ENCODE peak calls at places on chromosomes 16 and 17, in six cellular contexts. One of them, this sample, is unnamed.

GRCh38 chr17:6072157-6072556 is 2.0 kb downstream of the WSCD1 start:
- DNase-seq in nephron progenitor cell: no peak
- DNase-seq in HL-60: no peak
- DNase-seq in transverse colon: no peak
- DNase-seq in GM12864: no peak
- DNase-seq in fibroblast of pulmonary artery: no peak
- DNase-seq in this sample: peak

GRCh38 chr17:29045734-29046133 is 2.8 kb downstream of the PIPOX start:
- DNase-seq in GM12864: no peak
- DNase-seq in transverse colon: no peak
- DNase-seq in nephron progenitor cell: no peak
- DNase-seq in HL-60: no peak
- DNase-seq in fibroblast of pulmonary artery: no peak
- DNase-seq in this sample: no peak

GRCh38 chr16:27318399-27319256 is 4.9 kb downstream of the IL4R start:
- DNase-seq in fibroblast of pulmonary artery: peak
- DNase-seq in HL-60: peak
- DNase-seq in GM12864: peak
- DNase-seq in transverse colon: peak
- DNase-seq in nephron progenitor cell: no peak
- DNase-seq in this sample: peak

GRCh38 chr17:62882878-62883277 is 74.8 kb upstream of the MARCHF10 start:
- DNase-seq in GM12864: no peak
- DNase-seq in HL-60: peak
- DNase-seq in transverse colon: no peak
- DNase-seq in fibroblast of pulmonary artery: peak
- DNase-seq in nephron progenitor cell: no peak
- DNase-seq in this sample: no peak

GRCh38 chr17:78764871-78765270 is 17.2 kb downstream of the CYTH1 start:
- DNase-seq in nephron progenitor cell: no peak
- DNase-seq in fibroblast of pulmonary artery: no peak
- DNase-seq in GM12864: no peak
- DNase-seq in transverse colon: no peak
- DNase-seq in HL-60: no peak
- DNase-seq in this sample: no peak

GRCh38 chr17:80732268-80732667 is 187.6 kb downstream of the RPTOR start:
- DNase-seq in nephron progenitor cell: no peak
- DNase-seq in fibroblast of pulmonary artery: no peak
- DNase-seq in transverse colon: no peak
- DNase-seq in GM12864: no peak
- DNase-seq in HL-60: no peak
- DNase-seq in this sample: no peak

GRCh38 chr16:84005391-84005790 is 37.2 kb downstream of the SLC38A8 start:
- DNase-seq in fibroblast of pulmonary artery: no peak
- DNase-seq in transverse colon: no peak
- DNase-seq in HL-60: no peak
- DNase-seq in GM12864: no peak
- DNase-seq in nephron progenitor cell: no peak
- DNase-seq in this sample: no peak

GRCh38 chr17:74453665-74454196 is 12.7 kb upstream of the CD300A start:
- DNase-seq in fibroblast of pulmonary artery: no peak
- DNase-seq in nephron progenitor cell: no peak
- DNase-seq in transverse colon: no peak
- DNase-seq in GM12864: no peak
- DNase-seq in HL-60: peak
- DNase-seq in this sample: no peak

GRCh38 chr17:33858682-33859081 is 396.4 kb upstream of the CCL2 start:
- DNase-seq in HL-60: no peak
- DNase-seq in fibroblast of pulmonary artery: no peak
- DNase-seq in transverse colon: no peak
- DNase-seq in nephron progenitor cell: no peak
- DNase-seq in GM12864: no peak
- DNase-seq in this sample: no peak

GRCh38 chr16:70681382-70682238 is 4.2 kb downstream of the MTSS2 start:
- DNase-seq in GM12864: no peak
- DNase-seq in fibroblast of pulmonary artery: no peak
- DNase-seq in nephron progenitor cell: no peak
- DNase-seq in transverse colon: no peak
- DNase-seq in HL-60: no peak
- DNase-seq in this sample: no peak

GRCh38 chr17:5209396-5209795 is 17.7 kb upstream of the ZNF594 start:
- DNase-seq in HL-60: no peak
- DNase-seq in nephron progenitor cell: no peak
- DNase-seq in GM12864: no peak
- DNase-seq in transverse colon: no peak
- DNase-seq in fibroblast of pulmonary artery: no peak
- DNase-seq in this sample: no peak

GRCh38 chr17:79009397-79010303 is at the start of gene CANT1:
- DNase-seq in GM12864: peak
- DNase-seq in nephron progenitor cell: peak
- DNase-seq in fibroblast of pulmonary artery: peak
- DNase-seq in transverse colon: peak
- DNase-seq in HL-60: peak
- DNase-seq in this sample: peak

GRCh38 chr17:50514388-50514787 is 6.1 kb downstream of the MYCBPAP start:
- DNase-seq in fibroblast of pulmonary artery: no peak
- DNase-seq in HL-60: no peak
- DNase-seq in GM12864: no peak
- DNase-seq in nephron progenitor cell: no peak
- DNase-seq in transverse colon: no peak
- DNase-seq in this sample: no peak

GRCh38 chr17:751269-752001 is 629 bp downstream of the GEMIN4 start:
- DNase-seq in transverse colon: peak
- DNase-seq in GM12864: no peak
- DNase-seq in nephron progenitor cell: no peak
- DNase-seq in HL-60: peak
- DNase-seq in fibroblast of pulmonary artery: peak
- DNase-seq in this sample: peak

GRCh38 chr16:81630632-81631026 is 148.5 kb upstream of the PLCG2 start:
- DNase-seq in fibroblast of pulmonary artery: no peak
- DNase-seq in nephron progenitor cell: no peak
- DNase-seq in transverse colon: no peak
- DNase-seq in HL-60: no peak
- DNase-seq in GM12864: no peak
- DNase-seq in this sample: no peak

GRCh38 chr17:62780273-62780672 is 27.8 kb downstream of the MARCHF10 start:
- DNase-seq in nephron progenitor cell: no peak
- DNase-seq in GM12864: no peak
- DNase-seq in transverse colon: no peak
- DNase-seq in HL-60: no peak
- DNase-seq in fibroblast of pulmonary artery: no peak
- DNase-seq in this sample: peak

GRCh38 chr16:55543470-55543869 is 23.0 kb upstream of the CAPNS2 start:
- DNase-seq in HL-60: no peak
- DNase-seq in GM12864: no peak
- DNase-seq in nephron progenitor cell: no peak
- DNase-seq in transverse colon: no peak
- DNase-seq in fibroblast of pulmonary artery: peak
- DNase-seq in this sample: peak

GRCh38 chr17:2415081-2415480 is 14.2 kb upstream of the MNT start:
- DNase-seq in fibroblast of pulmonary artery: no peak
- DNase-seq in GM12864: no peak
- DNase-seq in HL-60: no peak
- DNase-seq in transverse colon: no peak
- DNase-seq in nephron progenitor cell: no peak
- DNase-seq in this sample: no peak

GRCh38 chr16:75475420-75475847 is 10.9 kb upstream of the TMEM170A start:
- DNase-seq in transverse colon: no peak
- DNase-seq in nephron progenitor cell: no peak
- DNase-seq in HL-60: no peak
- DNase-seq in GM12864: no peak
- DNase-seq in fibroblast of pulmonary artery: no peak
- DNase-seq in this sample: no peak

GRCh38 chr17:54956802-54957201 is 11.7 kb downstream of the COX11 start:
- DNase-seq in fibroblast of pulmonary artery: no peak
- DNase-seq in HL-60: no peak
- DNase-seq in GM12864: no peak
- DNase-seq in transverse colon: no peak
- DNase-seq in nephron progenitor cell: no peak
- DNase-seq in this sample: no peak

GRCh38 chr17:48632579-48633265 is 6.6 kb upstream of the HOXB9 start:
- DNase-seq in transverse colon: no peak
- DNase-seq in nephron progenitor cell: peak
- DNase-seq in fibroblast of pulmonary artery: no peak
- DNase-seq in GM12864: no peak
- DNase-seq in HL-60: no peak
- DNase-seq in this sample: no peak

GRCh38 chr17:76014100-76014924 is 12.8 kb downstream of the EVPL start:
- DNase-seq in fibroblast of pulmonary artery: peak
- DNase-seq in transverse colon: peak
- DNase-seq in HL-60: peak
- DNase-seq in nephron progenitor cell: peak
- DNase-seq in GM12864: peak
- DNase-seq in this sample: peak

GRCh38 chr17:18184143-18185007 is 747 bp downstream of the ALKBH5 start:
- DNase-seq in GM12864: no peak
- DNase-seq in fibroblast of pulmonary artery: peak
- DNase-seq in transverse colon: peak
- DNase-seq in nephron progenitor cell: peak
- DNase-seq in HL-60: peak
- DNase-seq in this sample: no peak

GRCh38 chr16:28863929-28864886 is 565 bp downstream of the SH2B1 start:
- DNase-seq in GM12864: no peak
- DNase-seq in fibroblast of pulmonary artery: peak
- DNase-seq in nephron progenitor cell: peak
- DNase-seq in HL-60: peak
- DNase-seq in transverse colon: peak
- DNase-seq in this sample: peak

GRCh38 chr16:85545227-85545818 is 67.8 kb upstream of the GSE1 start:
- DNase-seq in fibroblast of pulmonary artery: no peak
- DNase-seq in HL-60: no peak
- DNase-seq in transverse colon: no peak
- DNase-seq in GM12864: no peak
- DNase-seq in nephron progenitor cell: no peak
- DNase-seq in this sample: no peak

GRCh38 chr17:3600529-3601205 is 8.5 kb downstream of the TRPV1 start:
- DNase-seq in transverse colon: no peak
- DNase-seq in GM12864: no peak
- DNase-seq in fibroblast of pulmonary artery: no peak
- DNase-seq in nephron progenitor cell: no peak
- DNase-seq in HL-60: no peak
- DNase-seq in this sample: no peak

GRCh38 chr17:3603870-3604259 is 5.3 kb downstream of the TRPV1 start:
- DNase-seq in HL-60: no peak
- DNase-seq in transverse colon: no peak
- DNase-seq in GM12864: no peak
- DNase-seq in fibroblast of pulmonary artery: no peak
- DNase-seq in nephron progenitor cell: no peak
- DNase-seq in this sample: no peak

GRCh38 chr17:3603119-3603869 is 5.9 kb downstream of the TRPV1 start:
- DNase-seq in nephron progenitor cell: no peak
- DNase-seq in transverse colon: no peak
- DNase-seq in HL-60: no peak
- DNase-seq in GM12864: no peak
- DNase-seq in fibroblast of pulmonary artery: peak
- DNase-seq in this sample: peak

GRCh38 chr17:3598078-3598477 is 11.1 kb downstream of the TRPV1 start:
- DNase-seq in HL-60: no peak
- DNase-seq in nephron progenitor cell: peak
- DNase-seq in fibroblast of pulmonary artery: no peak
- DNase-seq in GM12864: no peak
- DNase-seq in transverse colon: no peak
- DNase-seq in this sample: no peak

GRCh38 chr17:3602499-3602898 is 6.7 kb downstream of the TRPV1 start:
- DNase-seq in transverse colon: no peak
- DNase-seq in nephron progenitor cell: peak
- DNase-seq in fibroblast of pulmonary artery: peak
- DNase-seq in GM12864: peak
- DNase-seq in HL-60: peak
- DNase-seq in this sample: peak
- TF ChIP-seq CTCF in transverse colon: peak
- TF ChIP-seq CTCF in nephron progenitor cell: peak
- TF ChIP-seq CTCF in fibroblast of pulmonary artery: peak
- TF ChIP-seq CTCF in GM12864: peak
- TF ChIP-seq CTCF in HL-60: peak
- TF ChIP-seq CTCF in this sample: peak

GRCh38 chr17:81991684-81992513 is 14.5 kb downstream of the ASPSCR1 start:
- DNase-seq in HL-60: no peak
- DNase-seq in transverse colon: peak
- DNase-seq in GM12864: no peak
- DNase-seq in fibroblast of pulmonary artery: peak
- DNase-seq in nephron progenitor cell: peak
- DNase-seq in this sample: peak
- TF ChIP-seq CTCF in HL-60: no peak
- TF ChIP-seq CTCF in transverse colon: no peak
- TF ChIP-seq CTCF in GM12864: no peak
- TF ChIP-seq CTCF in fibroblast of pulmonary artery: no peak
- TF ChIP-seq CTCF in nephron progenitor cell: no peak
- TF ChIP-seq CTCF in this sample: no peak

DNA sequence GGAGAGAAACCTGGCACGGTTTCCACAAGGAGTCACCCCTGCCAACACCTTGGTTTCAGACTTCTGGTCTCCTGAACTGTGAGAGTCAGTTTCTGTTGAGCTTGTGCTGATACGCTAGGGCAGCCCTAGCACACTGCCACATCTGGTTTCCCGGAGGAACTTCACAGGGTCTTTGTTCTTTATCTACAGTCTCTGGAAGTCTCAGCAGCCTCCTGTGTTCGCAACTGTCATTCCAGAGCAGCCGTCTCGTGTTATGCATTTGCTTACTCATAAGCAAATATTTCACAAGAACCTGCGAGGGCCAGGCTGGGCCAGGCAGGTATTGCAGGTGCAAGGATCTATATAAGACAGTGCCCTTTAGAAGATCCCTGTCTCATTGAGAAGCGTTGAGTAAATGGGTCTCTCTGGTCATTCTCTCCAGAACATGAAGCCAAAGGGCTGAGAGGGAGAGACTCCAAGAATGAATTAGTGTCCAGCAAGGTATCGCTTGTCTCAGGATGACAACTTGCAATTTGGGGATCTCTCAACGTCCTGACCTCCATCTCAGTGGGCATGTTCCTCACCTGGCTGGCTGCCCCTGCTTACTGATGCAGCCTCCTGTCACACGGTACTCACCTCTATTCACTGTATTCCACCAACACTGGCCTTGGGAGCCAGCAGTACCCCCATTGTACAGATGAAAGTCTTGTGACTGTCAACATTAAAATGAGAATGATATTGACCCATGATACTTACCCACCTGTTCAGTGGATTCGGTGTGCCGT is 141.2 kb downstream of the WWOX start:
- DNase-seq in nephron progenitor cell: no peak
- DNase-seq in HL-60: no peak
- DNase-seq in transverse colon: no peak
- DNase-seq in GM12864: no peak
- DNase-seq in fibroblast of pulmonary artery: no peak
- DNase-seq in this sample: peak
- TF ChIP-seq CTCF in nephron progenitor cell: no peak
- TF ChIP-seq CTCF in HL-60: no peak
- TF ChIP-seq CTCF in transverse colon: no peak
- TF ChIP-seq CTCF in GM12864: no peak
- TF ChIP-seq CTCF in fibroblast of pulmonary artery: no peak
- TF ChIP-seq CTCF in this sample: peak

DNA sequence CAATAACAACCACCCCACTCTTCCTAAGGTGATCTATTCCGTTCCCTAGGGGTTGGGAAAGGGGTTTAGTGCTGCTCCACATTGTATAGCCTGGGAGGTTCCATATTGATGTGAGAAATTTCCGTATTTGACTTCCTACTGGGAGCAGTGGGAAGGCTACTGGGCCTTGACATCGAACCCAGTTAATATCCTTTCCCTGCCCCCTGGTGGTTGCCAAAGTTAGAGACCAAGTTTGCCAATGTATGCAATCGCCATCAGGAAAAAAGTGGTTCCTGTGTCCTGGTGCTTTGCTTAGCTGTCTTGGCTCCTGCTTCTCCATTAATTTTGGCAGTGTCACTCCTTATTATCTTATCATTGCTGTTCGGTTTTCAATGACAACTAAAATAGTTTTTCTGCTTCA is 914.9 kb downstream of the KCNJ2 start:
- DNase-seq in nephron progenitor cell: peak
- DNase-seq in fibroblast of pulmonary artery: peak
- DNase-seq in GM12864: no peak
- DNase-seq in HL-60: peak
- DNase-seq in transverse colon: peak
- DNase-seq in this sample: peak
- TF ChIP-seq CTCF in nephron progenitor cell: peak
- TF ChIP-seq CTCF in fibroblast of pulmonary artery: peak
- TF ChIP-seq CTCF in GM12864: peak
- TF ChIP-seq CTCF in HL-60: no peak
- TF ChIP-seq CTCF in transverse colon: peak
- TF ChIP-seq CTCF in this sample: peak